ENCODE peak calls at places on chromosomes 11 and 22, in five cellular contexts. L is NCI-H2029 treated with DMSO at 0.1 percent for 48 hours; F is CD8-positive, alpha-beta T cell; X is prostate gland; Y is EH. C is an unnamed sample.

GRCh38 chr11:113603277-113604059 is 102.6 kb downstream of the TMPRSS5 start:
- DNase-seq in L (peak; percentile 78), F (no peak), X (no peak), Y (peak; percentile 31), C (peak; percentile 71)

GRCh38 chr11:26191193-26191592 is 140.7 kb upstream of the ANO3 start:
- DNase-seq in L (no peak), F (no peak), X (no peak), Y (no peak), C (no peak)

GRCh38 chr11:65497141-65498041 is 1.5 kb upstream of the MALAT1 start:
- DNase-seq in L (peak; percentile 99), F (peak; percentile 99), X (peak; percentile 97), Y (peak; percentile 99), C (peak; percentile 100)

GRCh38 chr11:1072116-1072820 is 2.4 kb upstream of the MUC2 start:
- DNase-seq in L (no peak), F (no peak), X (no peak), Y (peak; percentile 26), C (peak; percentile 68)

GRCh38 chr22:17965538-17966402 is 58.6 kb downstream of the MICAL3 start:
- DNase-seq in L (no peak), F (no peak), X (no peak), Y (no peak), C (no peak)

GRCh38 chr22:29722151-29722550 is 2.3 kb downstream of the CABP7 start:
- DNase-seq in L (no peak), F (no peak), X (no peak), Y (no peak), C (no peak)

GRCh38 chr11:40227730-40228129 is 1231.7 kb downstream of the LRRC4C start:
- DNase-seq in L (no peak), F (no peak), X (no peak), Y (no peak), C (no peak)

GRCh38 chr22:46002757-46003270 is 25.9 kb upstream of the WNT7B start:
- DNase-seq in L (no peak), F (no peak), X (no peak), Y (peak; percentile 96), C (no peak)

GRCh38 chr22:42287174-42287890 is 16.9 kb upstream of the TCF20 start:
- DNase-seq in L (no peak), F (no peak), X (no peak), Y (no peak), C (peak; percentile 9)